ENCODE peak calls at places on chromosomes 4 and X, in five cellular contexts. One of them, this sample, is unnamed.

GRCh38 chr4:164866817-164867490 is 10.0 kb upstream of the APELA start:
- DNase-seq in activated naive CD4-positive, alpha-beta T cell treated with anti-CD3 and anti-CD28 coated beads for 36 hours: no peak
- DNase-seq in left ventricle myocardium superior: no peak
- DNase-seq in NCI-H1417: no peak
- DNase-seq in T-helper 2 cell: no peak
- DNase-seq in this sample: no peak

GRCh38 chrX:12824944-12825343 is 33.7 kb downstream of the PRPS2 start:
- DNase-seq in activated naive CD4-positive, alpha-beta T cell treated with anti-CD3 and anti-CD28 coated beads for 36 hours: no peak
- DNase-seq in NCI-H1417: no peak
- DNase-seq in left ventricle myocardium superior: no peak
- DNase-seq in T-helper 2 cell: no peak
- DNase-seq in this sample: no peak

GRCh38 chr4:146124023-146124680 is 51.4 kb upstream of the LSM6 start:
- DNase-seq in activated naive CD4-positive, alpha-beta T cell treated with anti-CD3 and anti-CD28 coated beads for 36 hours: no peak
- DNase-seq in left ventricle myocardium superior: no peak
- DNase-seq in T-helper 2 cell: no peak
- DNase-seq in NCI-H1417: no peak
- DNase-seq in this sample: no peak

GRCh38 chr4:74112399-74113090 is 13.6 kb upstream of the CXCL2 start:
- DNase-seq in NCI-H1417: no peak
- DNase-seq in left ventricle myocardium superior: peak
- DNase-seq in T-helper 2 cell: no peak
- DNase-seq in activated naive CD4-positive, alpha-beta T cell treated with anti-CD3 and anti-CD28 coated beads for 36 hours: no peak
- DNase-seq in this sample: no peak

GRCh38 chrX:105191878-105192277 is 28.6 kb downstream of the TEX13A start:
- DNase-seq in activated naive CD4-positive, alpha-beta T cell treated with anti-CD3 and anti-CD28 coated beads for 36 hours: peak
- DNase-seq in T-helper 2 cell: no peak
- DNase-seq in left ventricle myocardium superior: no peak
- DNase-seq in NCI-H1417: peak
- DNase-seq in this sample: no peak

GRCh38 chrX:129361566-129361965 is 161.7 kb downstream of the SMARCA1 start:
- DNase-seq in left ventricle myocardium superior: no peak
- DNase-seq in T-helper 2 cell: no peak
- DNase-seq in NCI-H1417: no peak
- DNase-seq in activated naive CD4-positive, alpha-beta T cell treated with anti-CD3 and anti-CD28 coated beads for 36 hours: no peak
- DNase-seq in this sample: no peak

GRCh38 chrX:132480581-132481203 is 8.1 kb downstream of the MBNL3 start:
- DNase-seq in NCI-H1417: peak
- DNase-seq in left ventricle myocardium superior: no peak
- DNase-seq in activated naive CD4-positive, alpha-beta T cell treated with anti-CD3 and anti-CD28 coated beads for 36 hours: peak
- DNase-seq in T-helper 2 cell: no peak
- DNase-seq in this sample: peak

GRCh38 chr4:122765702-122766352 is 33.3 kb downstream of the BBS12 start:
- DNase-seq in NCI-H1417: no peak
- DNase-seq in activated naive CD4-positive, alpha-beta T cell treated with anti-CD3 and anti-CD28 coated beads for 36 hours: no peak
- DNase-seq in T-helper 2 cell: no peak
- DNase-seq in left ventricle myocardium superior: no peak
- DNase-seq in this sample: no peak

GRCh38 chrX:12984629-12985303 is 9.9 kb downstream of the TMSB4X start:
- DNase-seq in activated naive CD4-positive, alpha-beta T cell treated with anti-CD3 and anti-CD28 coated beads for 36 hours: peak
- DNase-seq in T-helper 2 cell: no peak
- DNase-seq in left ventricle myocardium superior: peak
- DNase-seq in NCI-H1417: no peak
- DNase-seq in this sample: no peak

GRCh38 chr4:86960557-86960959 is 25.7 kb downstream of the AFF1 start:
- DNase-seq in T-helper 2 cell: no peak
- DNase-seq in left ventricle myocardium superior: no peak
- DNase-seq in NCI-H1417: no peak
- DNase-seq in activated naive CD4-positive, alpha-beta T cell treated with anti-CD3 and anti-CD28 coated beads for 36 hours: no peak
- DNase-seq in this sample: no peak

GRCh38 chrX:28550331-28550872 is 36.8 kb upstream of the IL1RAPL1 start:
- DNase-seq in activated naive CD4-positive, alpha-beta T cell treated with anti-CD3 and anti-CD28 coated beads for 36 hours: no peak
- DNase-seq in left ventricle myocardium superior: no peak
- DNase-seq in T-helper 2 cell: no peak
- DNase-seq in NCI-H1417: no peak
- DNase-seq in this sample: no peak

GRCh38 chrX:132501606-132502005 is 12.8 kb upstream of the MBNL3 start:
- DNase-seq in activated naive CD4-positive, alpha-beta T cell treated with anti-CD3 and anti-CD28 coated beads for 36 hours: no peak
- DNase-seq in T-helper 2 cell: no peak
- DNase-seq in left ventricle myocardium superior: no peak
- DNase-seq in NCI-H1417: no peak
- DNase-seq in this sample: no peak

GRCh38 chrX:39814391-39814790 is 283.4 kb downstream of the BCOR start:
- DNase-seq in left ventricle myocardium superior: peak
- DNase-seq in NCI-H1417: peak
- DNase-seq in T-helper 2 cell: no peak
- DNase-seq in activated naive CD4-positive, alpha-beta T cell treated with anti-CD3 and anti-CD28 coated beads for 36 hours: peak
- DNase-seq in this sample: no peak

GRCh38 chr4:108607426-108607825 is 12.9 kb upstream of the RPL34 start:
- DNase-seq in activated naive CD4-positive, alpha-beta T cell treated with anti-CD3 and anti-CD28 coated beads for 36 hours: no peak
- DNase-seq in T-helper 2 cell: no peak
- DNase-seq in NCI-H1417: no peak
- DNase-seq in left ventricle myocardium superior: no peak
- DNase-seq in this sample: no peak

GRCh38 chr4:145820407-145820806 is 118.2 kb downstream of the ZNF827 start:
- DNase-seq in T-helper 2 cell: no peak
- DNase-seq in NCI-H1417: no peak
- DNase-seq in activated naive CD4-positive, alpha-beta T cell treated with anti-CD3 and anti-CD28 coated beads for 36 hours: no peak
- DNase-seq in left ventricle myocardium superior: no peak
- DNase-seq in this sample: no peak

GRCh38 chr4:75643651-75644050 is 13.3 kb upstream of the CDKL2 start:
- DNase-seq in left ventricle myocardium superior: no peak
- DNase-seq in activated naive CD4-positive, alpha-beta T cell treated with anti-CD3 and anti-CD28 coated beads for 36 hours: no peak
- DNase-seq in NCI-H1417: no peak
- DNase-seq in T-helper 2 cell: no peak
- DNase-seq in this sample: no peak

GRCh38 chr4:12446237-12446636 is 1017.5 kb upstream of the HS3ST1 start:
- DNase-seq in T-helper 2 cell: no peak
- DNase-seq in NCI-H1417: no peak
- DNase-seq in left ventricle myocardium superior: no peak
- DNase-seq in activated naive CD4-positive, alpha-beta T cell treated with anti-CD3 and anti-CD28 coated beads for 36 hours: no peak
- DNase-seq in this sample: no peak

This sample was measured in memory B cell.